ENCODE peak calls at places on chromosomes 7 and 10, in six cellular contexts. N is AG04450; P is neural progenitor cell; U is CD8-positive, alpha-beta T cell; A is cardiac fibroblast; L is esophagus muscularis mucosa. T is an unnamed sample.

GRCh38 chr7:132059141-132059540 is 502.7 kb upstream of the PODXL start:
- DNase-seq in U (no peak), L (no peak), N (no peak), P (no peak), A (peak), T (no peak)

GRCh38 chr10:124233546-124234138 is 140.2 kb upstream of the CHST15 start:
- DNase-seq in P (no peak), N (no peak), U (no peak), A (no peak), L (no peak), T (no peak)

GRCh38 chr10:126264089-126265018 is 123.9 kb downstream of the ADAM12 start:
- DNase-seq in L (no peak), A (no peak), N (no peak), P (no peak), U (no peak), T (no peak)

GRCh38 chr10:133608855-133609254 is 17.7 kb downstream of the FRG2B start:
- DNase-seq in N (no peak), P (no peak), L (peak), A (peak), U (no peak), T (no peak)

GRCh38 chr10:103666109-103666508 is 172.6 kb downstream of the NEURL1 start:
- DNase-seq in L (no peak), U (no peak), N (no peak), P (no peak), A (peak), T (no peak)

GRCh38 chr7:94357076-94357475 is 37.6 kb upstream of the COL1A2 start:
- DNase-seq in U (no peak), A (peak), P (no peak), L (no peak), N (no peak), T (no peak)

GRCh38 chr10:121099601-121100000 is 248.4 kb downstream of the WDR11 start:
- DNase-seq in A (no peak), L (no peak), N (no peak), P (peak), U (no peak), T (peak)

GRCh38 chr7:5497158-5498103 is 73.8 kb upstream of the TNRC18 start:
- DNase-seq in A (no peak), U (peak), P (no peak), N (no peak), L (no peak), T (no peak)

GRCh38 chr10:46526682-46527038 is 29.8 kb downstream of the GPRIN2 start:
- DNase-seq in N (no peak), A (peak), L (no peak), U (no peak), P (no peak), T (no peak)

GRCh38 chr10:14953452-14954000 is 370 bp downstream of the DCLRE1C start:
- DNase-seq in A (peak), N (peak), P (peak), U (no peak), L (peak), T (peak)

GRCh38 chr7:55572378-55573233 is at the start of gene VOPP1:
- DNase-seq in L (no peak), P (peak), A (peak), N (no peak), U (peak), T (no peak)

GRCh38 chr10:132064082-132064755 is 1.5 kb upstream of the JAKMIP3 start:
- DNase-seq in A (no peak), L (no peak), N (no peak), U (no peak), P (no peak), T (no peak)

GRCh38 chr10:22580711-22581110 is 133.7 kb downstream of the PIP4K2A start:
- DNase-seq in A (no peak), N (no peak), L (no peak), P (no peak), U (no peak), T (no peak)
- H3K4me3 ChIP-seq in A (no peak), N (no peak), L (no peak), P (no peak), U (no peak), T (no peak)

DNA sequence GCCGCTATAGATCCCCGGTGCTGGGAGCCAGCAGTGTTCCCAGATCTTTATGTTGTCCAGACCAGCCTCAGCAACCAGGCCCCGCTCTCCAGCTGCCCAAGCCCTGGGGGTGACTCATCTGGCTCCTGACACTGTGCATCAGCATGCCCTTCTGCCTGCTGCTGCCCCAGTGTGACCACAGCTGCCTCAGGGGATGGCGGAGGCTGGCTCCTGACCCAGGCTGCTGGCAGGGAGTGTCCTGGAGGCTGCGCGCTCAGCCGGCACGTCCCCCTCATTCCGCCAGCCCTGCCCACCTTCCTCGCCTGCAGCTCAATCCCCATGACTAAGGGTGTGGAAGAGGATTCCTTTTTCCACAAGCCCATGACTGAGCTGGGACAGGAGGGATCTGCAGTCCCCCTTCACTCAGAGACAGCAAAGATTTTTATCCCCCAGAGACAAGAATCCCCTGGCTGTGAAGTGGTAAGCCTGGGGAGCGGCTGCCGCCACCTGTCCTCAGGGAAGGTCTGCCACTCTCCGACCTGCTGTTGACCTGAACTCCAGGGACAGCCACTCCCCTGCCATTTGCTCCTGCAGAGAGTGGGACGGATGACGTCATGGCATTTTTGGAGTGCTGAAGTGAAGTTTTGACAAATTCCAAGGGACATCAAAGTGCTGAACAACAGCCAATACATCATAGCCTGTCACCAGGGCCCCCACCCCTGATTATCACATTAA is 182.8 kb upstream of the BMPER start:
- DNase-seq in A (peak), N (no peak), U (no peak), P (peak), L (no peak), T (peak)
- H3K4me3 ChIP-seq in A (no peak), N (no peak), U (no peak), P (no peak), L (no peak), T (no peak)

GRCh38 chr7:1919539-1920265 is 249.6 kb downstream of the ELFN1 start:
- DNase-seq in L (no peak), U (no peak), A (no peak), N (no peak), P (no peak), T (peak)
- H3K4me3 ChIP-seq in L (peak), U (peak), A (no peak), N (no peak), P (no peak), T (no peak)

GRCh38 chr7:2708547-2709310 is 20.7 kb downstream of the AMZ1 start:
- DNase-seq in L (no peak), U (no peak), A (no peak), P (no peak), N (no peak), T (no peak)

GRCh38 chr7:2708041-2708440 is 20.0 kb downstream of the AMZ1 start:
- DNase-seq in A (no peak), P (no peak), L (no peak), N (no peak), U (no peak), T (no peak)

GRCh38 chr7:2710256-2710655 is 22.3 kb downstream of the AMZ1 start:
- DNase-seq in P (no peak), A (no peak), N (no peak), U (peak), L (no peak), T (no peak)

GRCh38 chr7:2710901-2711551 is 23.0 kb downstream of the AMZ1 start:
- DNase-seq in A (no peak), P (no peak), N (no peak), U (peak), L (no peak), T (no peak)

DNA sequence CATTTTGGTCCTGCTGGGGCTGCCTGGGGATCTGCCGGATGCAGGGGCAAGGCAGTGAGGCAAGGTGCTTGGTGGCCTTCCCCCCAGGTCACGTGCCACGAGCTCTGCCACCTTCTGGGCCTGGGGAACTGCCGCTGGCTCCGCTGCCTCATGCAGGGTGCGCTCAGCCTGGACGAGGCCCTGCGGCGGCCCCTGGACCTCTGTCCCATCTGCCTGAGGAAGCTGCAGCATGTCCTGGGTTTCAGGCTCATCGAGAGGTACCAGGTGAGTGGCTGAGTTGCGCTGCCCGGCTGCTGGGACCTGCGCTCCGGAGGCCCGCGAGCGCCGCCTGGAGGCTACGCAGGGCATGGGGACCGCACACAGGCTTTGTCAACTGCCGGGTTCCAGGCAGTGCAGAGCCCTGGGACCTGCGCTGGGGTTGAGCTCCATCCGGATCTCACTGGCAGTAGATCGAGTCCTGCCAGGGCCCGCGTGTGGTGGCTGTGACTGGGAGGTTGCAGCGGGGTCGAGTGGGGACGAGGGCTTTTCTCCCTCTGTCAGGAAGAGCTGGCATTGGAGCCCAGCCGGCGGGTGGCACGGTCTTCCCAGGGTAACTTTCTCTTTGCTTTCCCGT is 21.7 kb downstream of the AMZ1 start:
- DNase-seq in P (peak), N (no peak), A (peak), U (peak), L (no peak), T (no peak)
- H3K4me3 ChIP-seq in P (no peak), N (no peak), A (no peak), U (peak), L (peak), T (no peak)

GRCh38 chr10:123150986-123151738 is 3.0 kb upstream of the BUB3 start:
- DNase-seq in L (peak), P (peak), U (no peak), N (no peak), A (no peak), T (no peak)
- H3K4me3 ChIP-seq in L (peak), P (peak), U (peak), N (peak), A (no peak), T (peak)

GRCh38 chr7:156932006-156932405 is 17.5 kb upstream of the NOM1 start:
- DNase-seq in N (no peak), P (no peak), L (no peak), U (no peak), A (peak), T (no peak)

GRCh38 chr7:156929789-156930539 is 19.5 kb upstream of the NOM1 start:
- DNase-seq in A (no peak), L (no peak), P (no peak), N (no peak), U (peak), T (no peak)

GRCh38 chr7:156928406-156928747 is 21.1 kb upstream of the NOM1 start:
- DNase-seq in A (no peak), N (no peak), U (no peak), P (no peak), L (no peak), T (no peak)

DNA sequence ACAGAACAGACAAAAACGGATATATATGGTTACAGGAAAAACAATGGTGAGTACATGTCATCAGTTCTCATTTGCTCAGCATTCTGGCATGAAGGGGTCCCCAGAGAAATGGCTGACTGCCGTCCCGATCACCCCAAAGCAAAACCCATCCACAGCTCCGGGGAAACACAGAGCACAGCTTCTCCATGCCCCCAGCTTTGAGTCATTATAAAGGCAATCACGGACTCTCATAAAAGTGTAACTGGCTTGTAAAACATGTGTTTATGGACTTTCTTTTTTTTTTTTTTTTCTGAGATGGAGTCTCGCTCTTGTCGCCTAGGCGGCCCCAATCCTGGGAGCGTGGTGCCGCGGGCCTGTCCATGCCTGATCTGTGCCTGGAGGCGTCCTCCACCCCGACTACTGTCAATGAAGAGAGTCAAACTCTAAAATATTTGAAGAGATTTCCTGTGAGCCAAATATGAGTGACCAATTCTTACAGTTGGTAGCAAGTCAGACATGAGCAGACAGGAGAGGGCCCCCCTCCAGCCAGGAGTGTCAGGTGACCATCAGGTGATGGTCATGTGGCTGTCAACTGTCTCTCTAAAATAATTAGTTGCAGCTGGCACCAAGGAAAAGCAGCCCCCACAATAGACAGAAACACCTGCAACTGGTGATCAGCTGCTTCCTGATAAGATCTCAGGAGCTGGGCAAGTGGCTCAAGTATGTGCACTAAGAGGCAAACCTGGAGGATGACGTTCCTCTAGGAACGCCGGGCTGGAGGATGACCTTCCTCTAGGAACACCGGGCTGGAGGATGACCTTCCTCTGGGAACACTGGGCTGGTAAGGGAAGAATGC is 21.7 kb upstream of the NOM1 start:
- DNase-seq in A (peak), P (no peak), U (no peak), L (no peak), N (no peak), T (no peak)
- H3K4me3 ChIP-seq in A (no peak), P (no peak), U (no peak), L (no peak), N (no peak), T (no peak)

DNA sequence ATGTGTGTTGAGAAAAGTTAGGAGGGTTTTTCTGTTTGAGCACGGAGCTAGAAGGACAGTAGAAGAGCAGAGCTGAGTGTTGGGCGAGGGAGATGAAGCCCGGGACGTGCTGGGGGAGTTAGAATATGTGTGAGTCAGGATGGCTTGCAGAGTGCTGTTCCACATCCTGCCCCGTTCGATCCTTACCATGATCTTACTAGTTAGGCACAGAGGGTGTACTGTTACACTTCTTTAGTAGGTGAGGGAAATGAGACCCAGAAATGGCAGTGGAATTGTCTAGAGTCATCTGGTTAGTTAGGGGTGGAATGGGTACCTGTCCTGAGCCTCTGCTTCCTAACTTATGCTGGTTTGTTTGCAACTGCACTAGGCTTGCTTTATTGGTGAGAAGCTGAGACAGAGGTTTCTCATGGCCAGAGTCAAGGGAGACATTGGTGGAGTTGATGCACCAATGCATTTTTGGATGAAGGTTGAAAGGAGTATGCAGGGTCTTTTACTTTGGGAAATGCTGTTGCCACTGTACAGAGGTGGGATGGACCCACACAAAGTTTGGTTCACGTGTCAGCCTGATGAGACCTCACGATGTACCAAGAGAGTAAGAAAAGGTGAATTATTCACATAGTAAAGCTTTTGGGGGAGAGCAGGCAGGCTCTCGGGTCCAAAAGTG is 42.4 kb downstream of the CCNY start:
- DNase-seq in U (peak), L (no peak), N (no peak), P (no peak), A (peak), T (no peak)
- H3K4me3 ChIP-seq in U (no peak), L (no peak), N (no peak), P (no peak), A (no peak), T (no peak)

GRCh38 chr10:4383683-4384082 is 442.3 kb upstream of the AKR1E2 start:
- DNase-seq in N (no peak), P (no peak), A (no peak), U (no peak), L (no peak), T (no peak)
- H3K4me3 ChIP-seq in N (peak), P (no peak), A (no peak), U (no peak), L (peak), T (no peak)

DNA sequence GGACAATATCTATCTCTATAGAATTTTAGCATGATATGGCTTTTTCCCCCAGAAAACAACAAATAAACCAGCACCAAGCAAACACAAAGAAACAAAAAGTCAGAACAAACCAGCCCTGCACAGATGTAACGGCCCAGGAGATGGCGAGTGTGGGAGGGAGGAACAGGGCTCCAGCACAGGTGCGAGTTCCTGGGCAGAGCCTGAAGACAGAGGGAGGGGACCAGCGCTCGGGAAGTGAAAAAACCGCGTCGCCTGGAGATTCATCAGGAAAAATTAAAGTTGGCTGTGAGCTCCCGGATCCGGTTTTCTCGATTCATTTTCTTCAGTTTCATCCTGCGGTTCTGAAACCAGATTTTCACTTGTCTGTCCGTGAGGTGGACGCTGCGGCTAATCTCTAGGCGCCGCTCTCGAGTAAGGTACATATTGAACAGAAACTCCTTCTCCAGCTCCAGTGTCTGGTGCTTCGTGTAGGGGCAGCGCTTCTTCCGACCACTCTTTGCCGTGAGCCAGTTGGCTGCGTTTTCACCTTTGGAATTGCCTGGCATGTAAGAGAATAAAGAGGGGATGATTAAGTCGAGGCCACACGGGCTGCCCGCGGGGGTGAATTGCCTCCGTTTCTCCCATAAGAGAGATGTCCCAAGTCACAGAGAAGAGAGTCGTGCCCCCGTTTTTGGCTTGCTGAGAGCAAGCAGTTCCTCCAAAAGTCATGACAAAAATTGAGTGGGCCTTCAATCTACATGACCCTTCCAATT is 2.3 kb downstream of the HOXA10 start:
- DNase-seq in U (peak), A (no peak), P (peak), L (no peak), N (no peak), T (no peak)
- H3K4me3 ChIP-seq in U (no peak), A (no peak), P (no peak), L (no peak), N (no peak), T (no peak)

T was measured in retinal pigment epithelial cell.